ENCODE peak calls at places on chromosomes 16 and 17, in five cellular contexts. R is H1, B is GM12878, P is HepG2, N is NT2/D1. Z is an unnamed sample.

GRCh38 chr17:8149419-8150193 is 2.6 kb downstream of the PER1 start:
- DNase-seq in P (no peak), R (no peak), N (no peak), B (no peak), Z (no peak)

GRCh38 chr16:46690281-46691178 is 1.1 kb downstream of the ORC6 start:
- DNase-seq in N (no peak), R (no peak), P (peak; percentile 79), B (no peak), Z (no peak)

GRCh38 chr17:78897639-78897996 is 5.4 kb downstream of the CEP295NL start:
- DNase-seq in N (no peak), R (no peak), B (no peak), P (no peak), Z (no peak)

GRCh38 chr16:20879175-20880053 is 20.7 kb downstream of the DCUN1D3 start:
- DNase-seq in N (no peak), P (peak; percentile 57), R (no peak), B (peak; percentile 71), Z (no peak)

GRCh38 chr17:79581306-79581932 is 29.4 kb downstream of the RBFOX3 start:
- DNase-seq in R (no peak), N (no peak), P (no peak), B (no peak), Z (no peak)

GRCh38 chr16:24972608-24973220 is 42.5 kb downstream of the ARHGAP17 start:
- DNase-seq in N (no peak), P (no peak), R (no peak), B (no peak), Z (no peak)

GRCh38 chr17:67700037-67700436 is 17.7 kb upstream of the NOL11 start:
- DNase-seq in R (no peak), B (no peak), P (no peak), N (no peak), Z (no peak)

GRCh38 chr16:67641779-67642708 is 2.9 kb upstream of the CARMIL2 start:
- DNase-seq in N (no peak), B (no peak), P (no peak), R (no peak), Z (no peak)

GRCh38 chr17:69606142-69606800 is 191.8 kb downstream of the MAP2K6 start:
- DNase-seq in P (no peak), R (no peak), B (no peak), N (no peak), Z (no peak)

GRCh38 chr16:5508371-5508770 is 410.8 kb upstream of the EEF2KMT start:
- DNase-seq in B (no peak), R (no peak), P (no peak), N (no peak), Z (no peak)

GRCh38 chr16:592518-593306 is 2.8 kb downstream of the RAB40C start:
- DNase-seq in R (no peak), P (peak; percentile 51), N (no peak), B (no peak), Z (peak; percentile 70)

GRCh38 chr17:62587554-62587953 is 39.9 kb upstream of the MRC2 start:
- DNase-seq in P (no peak), N (no peak), B (no peak), R (no peak), Z (no peak)

GRCh38 chr16:13021996-13022395 is 120.6 kb downstream of the SHISA9 start:
- DNase-seq in R (no peak), P (no peak), B (no peak), N (no peak), Z (no peak)

GRCh38 chr17:73198930-73199260 is 6.0 kb downstream of the COG1 start:
- DNase-seq in P (no peak), B (no peak), R (no peak), N (no peak), Z (no peak)

GRCh38 chr17:2792541-2793169 is 3.6 kb upstream of the RAP1GAP2 start:
- DNase-seq in R (no peak), N (no peak), P (no peak), B (no peak), Z (no peak)

GRCh38 chr17:66126231-66126630 is 65.7 kb downstream of the CEP112 start:
- DNase-seq in P (no peak), B (no peak), R (no peak), N (no peak), Z (no peak)

GRCh38 chr17:64547354-64547753 is 40.6 kb downstream of the CEP95 start:
- DNase-seq in P (no peak), R (no peak), B (no peak), N (no peak), Z (no peak)

GRCh38 chr17:64992325-64992802 is 64.2 kb downstream of the GNA13 start:
- DNase-seq in N (no peak), R (no peak), B (no peak), P (peak; percentile 59), Z (no peak)

DNA sequence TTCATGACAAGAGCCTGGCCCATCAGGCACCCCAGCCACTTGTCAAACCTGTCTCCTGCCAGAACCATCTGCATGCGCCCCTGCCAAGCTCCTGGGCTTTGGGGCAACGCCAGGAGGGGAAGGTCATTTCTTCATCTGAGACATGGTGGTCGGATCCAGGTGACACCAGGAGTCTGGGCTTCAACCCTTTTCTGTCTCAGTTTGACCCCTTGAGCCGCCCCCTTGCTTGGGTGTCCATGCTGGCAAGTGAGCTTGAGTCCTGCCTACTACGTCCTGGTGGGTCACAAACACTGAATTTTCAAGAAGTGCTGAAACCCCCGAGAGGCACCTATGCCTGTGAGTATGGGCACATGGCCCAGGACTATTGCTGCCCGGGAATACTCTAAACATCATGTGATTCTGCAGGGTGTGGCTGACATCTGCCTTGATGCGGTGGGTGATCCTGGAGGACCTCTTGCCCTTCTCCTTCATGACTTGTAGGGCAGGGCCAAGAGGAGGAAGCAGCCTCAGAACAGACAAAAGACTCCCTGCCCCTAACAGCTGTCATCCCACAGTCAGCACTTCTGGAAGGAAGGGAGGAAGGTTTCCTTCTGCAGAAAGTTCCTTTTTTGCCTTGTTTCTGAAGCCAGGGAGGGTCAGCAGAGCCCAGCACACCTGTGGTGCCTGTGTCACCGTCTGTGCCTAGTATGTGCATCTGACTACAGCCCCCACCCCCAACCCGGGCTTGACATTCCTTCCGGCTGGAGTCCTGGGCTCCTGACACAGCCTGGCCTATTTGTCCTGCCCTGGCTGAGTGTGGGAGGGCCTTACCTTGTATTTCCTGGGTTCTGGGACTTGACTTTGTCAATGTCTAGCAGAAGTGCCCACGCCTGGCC is 43.3 kb downstream of the TNFRSF13B start:
- DNase-seq in P (no peak), B (no peak), R (no peak), N (no peak), Z (no peak)
- TF ChIP-seq SUZ12 in P (no peak), B (no peak), R (no peak), N (no peak), Z (no peak)

GRCh38 chr17:1058423-1059130 is 61.6 kb downstream of the TIMM22 start:
- DNase-seq in P (peak; percentile 41), B (no peak), R (peak; percentile 94), N (peak; percentile 43), Z (peak; percentile 77)
- TF ChIP-seq SUZ12 in P (no peak), B (no peak), R (no peak), N (no peak), Z (no peak)

GRCh38 chr17:74734256-74734655 is 2.8 kb upstream of the RAB37 start:
- DNase-seq in P (no peak), B (no peak), R (no peak), N (no peak), Z (no peak)

GRCh38 chr17:74731347-74731605 is 5.8 kb upstream of the RAB37 start:
- DNase-seq in R (no peak), N (no peak), B (no peak), P (no peak), Z (no peak)

GRCh38 chr17:74730491-74731346 is 6.3 kb upstream of the RAB37 start:
- DNase-seq in P (no peak), B (no peak), N (no peak), R (no peak), Z (no peak)

GRCh38 chr17:74732042-74732846 is 4.8 kb upstream of the RAB37 start:
- DNase-seq in B (no peak), R (no peak), P (no peak), N (no peak), Z (no peak)

GRCh38 chr17:74733365-74734122 is 3.5 kb upstream of the RAB37 start:
- DNase-seq in R (no peak), N (no peak), P (no peak), B (no peak), Z (no peak)
- TF ChIP-seq SUZ12 in R (no peak), N (no peak), P (no peak), B (no peak), Z (no peak)

GRCh38 chr17:9916108-9916507 is 11.0 kb upstream of the RCVRN start:
- DNase-seq in B (no peak), N (no peak), P (no peak), R (no peak), Z (no peak)

GRCh38 chr17:9913476-9913875 is 8.4 kb upstream of the RCVRN start:
- DNase-seq in R (no peak), P (no peak), B (no peak), N (no peak), Z (no peak)

GRCh38 chr17:9908649-9909042 is 3.6 kb upstream of the RCVRN start:
- DNase-seq in N (no peak), R (no peak), P (no peak), B (no peak), Z (no peak)

GRCh38 chr17:9911089-9911488 is 6.0 kb upstream of the RCVRN start:
- DNase-seq in B (no peak), R (no peak), P (no peak), N (no peak), Z (no peak)

GRCh38 chr17:9912146-9913099 is 7.4 kb upstream of the RCVRN start:
- DNase-seq in P (no peak), B (no peak), R (no peak), N (no peak), Z (no peak)
- TF ChIP-seq SUZ12 in P (no peak), B (no peak), R (no peak), N (no peak), Z (no peak)

DNA sequence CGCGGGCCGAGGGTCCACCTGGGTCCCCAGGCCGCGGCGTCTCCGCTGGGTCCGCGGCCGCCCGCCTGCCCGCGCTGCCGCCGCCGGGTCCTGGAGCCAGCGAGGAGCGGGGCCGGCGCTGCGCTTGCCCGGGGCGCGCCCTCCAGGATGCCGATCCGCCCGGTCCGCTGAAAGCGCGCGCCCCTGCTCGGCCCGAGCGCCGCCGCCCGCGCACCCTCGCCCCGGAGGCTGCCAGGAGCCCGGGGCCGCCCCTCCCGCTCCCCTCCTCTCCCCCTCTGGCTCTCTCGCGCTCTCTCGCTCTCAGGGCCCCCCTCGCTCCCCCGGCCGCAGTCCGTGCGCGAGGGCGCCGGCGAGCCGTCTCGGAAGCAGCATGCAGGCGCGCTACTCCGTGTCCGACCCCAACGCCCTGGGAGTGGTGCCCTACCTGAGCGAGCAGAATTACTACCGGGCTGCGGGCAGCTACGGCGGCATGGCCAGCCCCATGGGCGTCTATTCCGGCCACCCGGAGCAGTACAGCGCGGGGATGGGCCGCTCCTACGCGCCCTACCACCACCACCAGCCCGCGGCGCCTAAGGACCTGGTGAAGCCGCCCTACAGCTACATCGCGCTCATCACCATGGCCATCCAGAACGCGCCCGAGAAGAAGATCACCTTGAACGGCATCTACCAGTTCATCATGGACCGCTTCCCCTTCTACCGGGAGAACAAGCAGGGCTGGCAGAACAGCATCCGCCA is 504 bp downstream of the FOXC2 start:
- DNase-seq in B (no peak), N (no peak), R (peak; percentile 77), P (no peak), Z (peak; percentile 46)
- TF ChIP-seq SUZ12 in B (peak; percentile 63), N (no peak), R (peak; percentile 98), P (no peak), Z (no peak)

Z was measured in HEK293T.